ENCODE peak calls at places on chromosomes 6 and 20, in eight cellular contexts. X is amygdala, W is Right ventricle myocardium superior, M is cardiac muscle cell, F is GM06990, N is renal cortical epithelial cell, O is PC-3, K is substantia nigra. L is an unnamed sample.

GRCh38 chr20:39111359-39112195 is 149.4 kb downstream of the DHX35 start:
- DNase-seq in X (no peak), W (no peak), M (peak; percentile 4), F (no peak), N (no peak), O (no peak), K (no peak), L (no peak)

GRCh38 chr6:3011592-3011991 is 11.9 kb downstream of the NQO2 start:
- DNase-seq in X (no peak), W (no peak), M (no peak), F (no peak), N (no peak), O (no peak), K (no peak), L (no peak)

GRCh38 chr20:24772667-24773066 is 176.4 kb upstream of the CST7 start:
- DNase-seq in X (no peak), W (no peak), M (no peak), F (no peak), N (no peak), O (no peak), K (no peak), L (no peak)

GRCh38 chr20:12956303-12956702 is 52.5 kb upstream of the SPTLC3 start:
- DNase-seq in X (no peak), W (no peak), M (no peak), F (no peak), N (no peak), O (no peak), K (no peak), L (no peak)

GRCh38 chr6:148700713-148701392 is 46.0 kb upstream of the UST start:
- DNase-seq in X (no peak), W (no peak), M (peak; percentile 64), F (no peak), N (peak; percentile 40), O (peak; percentile 39), K (peak; percentile 9), L (no peak)

GRCh38 chr6:39389372-39389767 is 66.9 kb upstream of the KCNK16 start:
- DNase-seq in X (no peak), W (no peak), M (peak; percentile 58), F (no peak), N (peak; percentile 3), O (no peak), K (no peak), L (no peak)

GRCh38 chr6:138194221-138194620 is 24.1 kb downstream of the PBOV1 start:
- DNase-seq in X (no peak), W (no peak), M (no peak), F (no peak), N (no peak), O (no peak), K (no peak), L (no peak)

GRCh38 chr20:57508381-57508780 is 16.6 kb downstream of the CTCFL start:
- DNase-seq in X (no peak), W (no peak), M (no peak), F (no peak), N (no peak), O (no peak), K (no peak), L (no peak)

GRCh38 chr20:56574531-56575142 is 41.6 kb downstream of the FAM209B start:
- DNase-seq in X (no peak), W (no peak), M (peak; percentile 4), F (no peak), N (no peak), O (peak; percentile 45), K (no peak), L (no peak)

GRCh38 chr6:104686550-104687155 is 173.1 kb downstream of the HACE1 start:
- DNase-seq in X (no peak), W (no peak), M (no peak), F (no peak), N (peak; percentile 67), O (no peak), K (no peak), L (no peak)

GRCh38 chr20:19819149-19819548 is 61.1 kb downstream of the RIN2 start:
- DNase-seq in X (no peak), W (no peak), M (no peak), F (no peak), N (no peak), O (no peak), K (no peak), L (no peak)

GRCh38 chr6:112289039-112289566 is 34.7 kb upstream of the LAMA4 start:
- DNase-seq in X (no peak), W (peak; percentile 86), M (peak; percentile 95), F (no peak), N (no peak), O (no peak), K (peak; percentile 6), L (peak; percentile 35)

GRCh38 chr20:3011752-3012151 is 31.7 kb upstream of the GNRH2 start:
- DNase-seq in X (no peak), W (no peak), M (no peak), F (no peak), N (no peak), O (no peak), K (no peak), L (no peak)

GRCh38 chr6:85464260-85464644 is 14.4 kb downstream of the NT5E start:
- DNase-seq in X (no peak), W (no peak), M (peak; percentile 97), F (no peak), N (peak; percentile 97), O (peak; percentile 94), K (no peak), L (no peak)

GRCh38 chr6:17450825-17451224 is 57.4 kb downstream of the CAP2 start:
- DNase-seq in X (no peak), W (no peak), M (no peak), F (no peak), N (no peak), O (no peak), K (no peak), L (no peak)

GRCh38 chr6:167141667-167142432 is 15.9 kb downstream of the GPR31 start:
- DNase-seq in X (no peak), W (peak; percentile 68), M (peak; percentile 47), F (peak; percentile 75), N (peak; percentile 13), O (peak; percentile 41), K (peak; percentile 28), L (no peak)

GRCh38 chr6:81859884-81860283 is 107.4 kb upstream of the TENT5A start:
- DNase-seq in X (no peak), W (peak; percentile 74), M (no peak), F (no peak), N (no peak), O (no peak), K (no peak), L (no peak)

GRCh38 chr6:125157280-125157679 is 3.7 kb downstream of the TPD52L1 start:
- DNase-seq in X (no peak), W (no peak), M (no peak), F (no peak), N (no peak), O (no peak), K (no peak), L (no peak)

GRCh38 chr20:15674253-15675145 is 898.7 kb downstream of the KIF16B start:
- DNase-seq in X (no peak), W (no peak), M (no peak), F (no peak), N (peak; percentile 64), O (no peak), K (no peak), L (no peak)

GRCh38 chr20:11902264-11902663 is 15.4 kb upstream of the BTBD3 start:
- DNase-seq in X (no peak), W (no peak), M (no peak), F (no peak), N (no peak), O (peak; percentile 77), K (no peak), L (no peak)

GRCh38 chr6:35484921-35485392 is 11.9 kb downstream of the TEAD3 start:
- DNase-seq in X (no peak), W (peak; percentile 29), M (no peak), F (no peak), N (peak; percentile 53), O (peak; percentile 62), K (no peak), L (no peak)

GRCh38 chr20:6595704-6596103 is 171.8 kb upstream of the BMP2 start:
- DNase-seq in X (no peak), W (no peak), M (peak; percentile 91), F (no peak), N (no peak), O (no peak), K (no peak), L (no peak)

GRCh38 chr20:62353289-62354030 is 13.7 kb downstream of the LAMA5 start:
- DNase-seq in X (no peak), W (peak; percentile 34), M (no peak), F (no peak), N (no peak), O (no peak), K (no peak), L (no peak)

GRCh38 chr6:30075094-30075986 is at the start of gene RNF39:
- DNase-seq in X (no peak), W (no peak), M (peak; percentile 16), F (no peak), N (no peak), O (peak; percentile 78), K (no peak), L (no peak)

GRCh38 chr6:21902766-21903165 is 309.2 kb downstream of the SOX4 start:
- DNase-seq in X (no peak), W (no peak), M (no peak), F (no peak), N (no peak), O (no peak), K (no peak), L (no peak)

GRCh38 chr6:128208851-128209580 is 308.2 kb upstream of the THEMIS start:
- DNase-seq in X (no peak), W (no peak), M (peak; percentile 53), F (no peak), N (peak; percentile 39), O (peak; percentile 40), K (no peak), L (no peak)

GRCh38 chr6:144349690-144350132 is 64.6 kb downstream of the UTRN start:
- DNase-seq in X (no peak), W (no peak), M (peak; percentile 79), F (no peak), N (peak; percentile 95), O (peak; percentile 66), K (no peak), L (no peak)

GRCh38 chr6:89035252-89036106 is 45.1 kb upstream of the PNRC1 start:
- DNase-seq in X (no peak), W (peak; percentile 85), M (peak; percentile 100), F (no peak), N (peak; percentile 100), O (peak; percentile 62), K (no peak), L (no peak)

GRCh38 chr6:41779336-41779735 is 364 bp downstream of the FRS3 start:
- DNase-seq in X (no peak), W (no peak), M (no peak), F (no peak), N (no peak), O (no peak), K (no peak), L (no peak)

GRCh38 chr20:48556956-48557355 is 270.8 kb downstream of the PREX1 start:
- DNase-seq in X (no peak), W (no peak), M (peak; percentile 22), F (no peak), N (no peak), O (peak; percentile 16), K (no peak), L (no peak)